ENCODE peak calls at places on chromosomes 12 and 14, in ten cellular contexts. One of them, this sample, is unnamed.

GRCh38 chr14:51677276-51677675 is 25.6 kb downstream of the FRMD6 start:
- DNase-seq in astrocyte of the hippocampus: peak
- DNase-seq in Ammon's horn: peak
- DNase-seq in stimulated activated CD8-positive, alpha-beta memory T cell treated with anti-CD3 and anti-CD28 coated beads, Interleukin-15, amount 100 ng/mL, for 24 hours: no peak
- DNase-seq in stimulated activated naive CD8-positive, alpha-beta T cell treated with anti-CD3 and anti-CD28 coated beads, Interleukin-15, Interleukin-2, amounts not matched to agents 100 U/mL and 50 U/mL, for 24 hours: no peak
- DNase-seq in left colon: no peak
- DNase-seq in ureter: no peak
- DNase-seq in left cardiac atrium: no peak
- DNase-seq in body of pancreas: no peak
- DNase-seq in HCEC 1CT: peak
- DNase-seq in this sample: peak

GRCh38 chr14:99605299-99605961 is 1.4 kb upstream of the CCDC85C start:
- DNase-seq in astrocyte of the hippocampus: peak
- DNase-seq in Ammon's horn: peak
- DNase-seq in stimulated activated CD8-positive, alpha-beta memory T cell treated with anti-CD3 and anti-CD28 coated beads, Interleukin-15, amount 100 ng/mL, for 24 hours: peak
- DNase-seq in stimulated activated naive CD8-positive, alpha-beta T cell treated with anti-CD3 and anti-CD28 coated beads, Interleukin-15, Interleukin-2, amounts not matched to agents 100 U/mL and 50 U/mL, for 24 hours: peak
- DNase-seq in left colon: peak
- DNase-seq in ureter: peak
- DNase-seq in left cardiac atrium: peak
- DNase-seq in body of pancreas: peak
- DNase-seq in HCEC 1CT: peak
- DNase-seq in this sample: peak

GRCh38 chr12:79444089-79444488 is 246.7 kb downstream of the PAWR start:
- DNase-seq in astrocyte of the hippocampus: peak
- DNase-seq in Ammon's horn: no peak
- DNase-seq in stimulated activated CD8-positive, alpha-beta memory T cell treated with anti-CD3 and anti-CD28 coated beads, Interleukin-15, amount 100 ng/mL, for 24 hours: no peak
- DNase-seq in stimulated activated naive CD8-positive, alpha-beta T cell treated with anti-CD3 and anti-CD28 coated beads, Interleukin-15, Interleukin-2, amounts not matched to agents 100 U/mL and 50 U/mL, for 24 hours: no peak
- DNase-seq in left colon: no peak
- DNase-seq in ureter: no peak
- DNase-seq in left cardiac atrium: no peak
- DNase-seq in body of pancreas: no peak
- DNase-seq in HCEC 1CT: peak
- DNase-seq in this sample: peak

GRCh38 chr14:54048736-54049135 is 92.1 kb upstream of the BMP4 start:
- DNase-seq in astrocyte of the hippocampus: no peak
- DNase-seq in Ammon's horn: no peak
- DNase-seq in stimulated activated CD8-positive, alpha-beta memory T cell treated with anti-CD3 and anti-CD28 coated beads, Interleukin-15, amount 100 ng/mL, for 24 hours: no peak
- DNase-seq in stimulated activated naive CD8-positive, alpha-beta T cell treated with anti-CD3 and anti-CD28 coated beads, Interleukin-15, Interleukin-2, amounts not matched to agents 100 U/mL and 50 U/mL, for 24 hours: no peak
- DNase-seq in left colon: no peak
- DNase-seq in ureter: no peak
- DNase-seq in left cardiac atrium: no peak
- DNase-seq in body of pancreas: no peak
- DNase-seq in HCEC 1CT: no peak
- DNase-seq in this sample: no peak

GRCh38 chr14:51236314-51236713 is 3.7 kb upstream of the TMX1 start:
- DNase-seq in astrocyte of the hippocampus: no peak
- DNase-seq in Ammon's horn: no peak
- DNase-seq in stimulated activated CD8-positive, alpha-beta memory T cell treated with anti-CD3 and anti-CD28 coated beads, Interleukin-15, amount 100 ng/mL, for 24 hours: no peak
- DNase-seq in stimulated activated naive CD8-positive, alpha-beta T cell treated with anti-CD3 and anti-CD28 coated beads, Interleukin-15, Interleukin-2, amounts not matched to agents 100 U/mL and 50 U/mL, for 24 hours: no peak
- DNase-seq in left colon: no peak
- DNase-seq in ureter: no peak
- DNase-seq in left cardiac atrium: no peak
- DNase-seq in body of pancreas: no peak
- DNase-seq in HCEC 1CT: peak
- DNase-seq in this sample: peak

GRCh38 chr14:105203057-105203494 is 22.0 kb upstream of the NUDT14 start:
- DNase-seq in astrocyte of the hippocampus: peak
- DNase-seq in Ammon's horn: peak
- DNase-seq in stimulated activated CD8-positive, alpha-beta memory T cell treated with anti-CD3 and anti-CD28 coated beads, Interleukin-15, amount 100 ng/mL, for 24 hours: peak
- DNase-seq in stimulated activated naive CD8-positive, alpha-beta T cell treated with anti-CD3 and anti-CD28 coated beads, Interleukin-15, Interleukin-2, amounts not matched to agents 100 U/mL and 50 U/mL, for 24 hours: peak
- DNase-seq in left colon: peak
- DNase-seq in ureter: peak
- DNase-seq in left cardiac atrium: peak
- DNase-seq in body of pancreas: peak
- DNase-seq in HCEC 1CT: peak
- DNase-seq in this sample: peak

GRCh38 chr14:90168425-90169105 is 87.8 kb upstream of the PSMC1 start:
- DNase-seq in astrocyte of the hippocampus: peak
- DNase-seq in Ammon's horn: no peak
- DNase-seq in stimulated activated CD8-positive, alpha-beta memory T cell treated with anti-CD3 and anti-CD28 coated beads, Interleukin-15, amount 100 ng/mL, for 24 hours: no peak
- DNase-seq in stimulated activated naive CD8-positive, alpha-beta T cell treated with anti-CD3 and anti-CD28 coated beads, Interleukin-15, Interleukin-2, amounts not matched to agents 100 U/mL and 50 U/mL, for 24 hours: no peak
- DNase-seq in left colon: no peak
- DNase-seq in ureter: no peak
- DNase-seq in left cardiac atrium: no peak
- DNase-seq in body of pancreas: no peak
- DNase-seq in HCEC 1CT: peak
- DNase-seq in this sample: peak

GRCh38 chr14:105498430-105499255 is 7.6 kb downstream of the TEDC1 start:
- DNase-seq in astrocyte of the hippocampus: no peak
- DNase-seq in Ammon's horn: peak
- DNase-seq in stimulated activated CD8-positive, alpha-beta memory T cell treated with anti-CD3 and anti-CD28 coated beads, Interleukin-15, amount 100 ng/mL, for 24 hours: no peak
- DNase-seq in stimulated activated naive CD8-positive, alpha-beta T cell treated with anti-CD3 and anti-CD28 coated beads, Interleukin-15, Interleukin-2, amounts not matched to agents 100 U/mL and 50 U/mL, for 24 hours: no peak
- DNase-seq in left colon: no peak
- DNase-seq in ureter: no peak
- DNase-seq in left cardiac atrium: no peak
- DNase-seq in body of pancreas: no peak
- DNase-seq in HCEC 1CT: no peak
- DNase-seq in this sample: no peak

GRCh38 chr14:38238332-38238731 is 17.6 kb downstream of the CLEC14A start:
- DNase-seq in astrocyte of the hippocampus: no peak
- DNase-seq in Ammon's horn: no peak
- DNase-seq in stimulated activated CD8-positive, alpha-beta memory T cell treated with anti-CD3 and anti-CD28 coated beads, Interleukin-15, amount 100 ng/mL, for 24 hours: no peak
- DNase-seq in stimulated activated naive CD8-positive, alpha-beta T cell treated with anti-CD3 and anti-CD28 coated beads, Interleukin-15, Interleukin-2, amounts not matched to agents 100 U/mL and 50 U/mL, for 24 hours: no peak
- DNase-seq in left colon: no peak
- DNase-seq in ureter: no peak
- DNase-seq in left cardiac atrium: no peak
- DNase-seq in body of pancreas: no peak
- DNase-seq in HCEC 1CT: peak
- DNase-seq in this sample: peak

GRCh38 chr12:13376627-13377373 is 180.3 kb downstream of the EMP1 start:
- DNase-seq in astrocyte of the hippocampus: peak
- DNase-seq in Ammon's horn: no peak
- DNase-seq in stimulated activated CD8-positive, alpha-beta memory T cell treated with anti-CD3 and anti-CD28 coated beads, Interleukin-15, amount 100 ng/mL, for 24 hours: no peak
- DNase-seq in stimulated activated naive CD8-positive, alpha-beta T cell treated with anti-CD3 and anti-CD28 coated beads, Interleukin-15, Interleukin-2, amounts not matched to agents 100 U/mL and 50 U/mL, for 24 hours: no peak
- DNase-seq in left colon: no peak
- DNase-seq in ureter: no peak
- DNase-seq in left cardiac atrium: no peak
- DNase-seq in body of pancreas: no peak
- DNase-seq in HCEC 1CT: no peak
- DNase-seq in this sample: no peak

GRCh38 chr14:74882103-74882920 is 596 bp downstream of the DLST start:
- DNase-seq in astrocyte of the hippocampus: no peak
- DNase-seq in Ammon's horn: no peak
- DNase-seq in stimulated activated CD8-positive, alpha-beta memory T cell treated with anti-CD3 and anti-CD28 coated beads, Interleukin-15, amount 100 ng/mL, for 24 hours: peak
- DNase-seq in stimulated activated naive CD8-positive, alpha-beta T cell treated with anti-CD3 and anti-CD28 coated beads, Interleukin-15, Interleukin-2, amounts not matched to agents 100 U/mL and 50 U/mL, for 24 hours: peak
- DNase-seq in left colon: peak
- DNase-seq in ureter: peak
- DNase-seq in left cardiac atrium: peak
- DNase-seq in body of pancreas: peak
- DNase-seq in HCEC 1CT: peak
- DNase-seq in this sample: peak

GRCh38 chr12:42027537-42027936 is 117.1 kb downstream of the GXYLT1 start:
- DNase-seq in astrocyte of the hippocampus: no peak
- DNase-seq in Ammon's horn: no peak
- DNase-seq in stimulated activated CD8-positive, alpha-beta memory T cell treated with anti-CD3 and anti-CD28 coated beads, Interleukin-15, amount 100 ng/mL, for 24 hours: no peak
- DNase-seq in stimulated activated naive CD8-positive, alpha-beta T cell treated with anti-CD3 and anti-CD28 coated beads, Interleukin-15, Interleukin-2, amounts not matched to agents 100 U/mL and 50 U/mL, for 24 hours: no peak
- DNase-seq in left colon: no peak
- DNase-seq in ureter: no peak
- DNase-seq in left cardiac atrium: no peak
- DNase-seq in body of pancreas: no peak
- DNase-seq in HCEC 1CT: no peak
- DNase-seq in this sample: no peak

GRCh38 chr12:12986775-12987332 is 13.2 kb downstream of the HEBP1 start:
- DNase-seq in astrocyte of the hippocampus: no peak
- DNase-seq in Ammon's horn: no peak
- DNase-seq in stimulated activated CD8-positive, alpha-beta memory T cell treated with anti-CD3 and anti-CD28 coated beads, Interleukin-15, amount 100 ng/mL, for 24 hours: no peak
- DNase-seq in stimulated activated naive CD8-positive, alpha-beta T cell treated with anti-CD3 and anti-CD28 coated beads, Interleukin-15, Interleukin-2, amounts not matched to agents 100 U/mL and 50 U/mL, for 24 hours: no peak
- DNase-seq in left colon: no peak
- DNase-seq in ureter: no peak
- DNase-seq in left cardiac atrium: no peak
- DNase-seq in body of pancreas: no peak
- DNase-seq in HCEC 1CT: no peak
- DNase-seq in this sample: no peak

GRCh38 chr14:30069536-30069935 is 141.9 kb upstream of the PRKD1 start:
- DNase-seq in astrocyte of the hippocampus: peak
- DNase-seq in Ammon's horn: no peak
- DNase-seq in stimulated activated CD8-positive, alpha-beta memory T cell treated with anti-CD3 and anti-CD28 coated beads, Interleukin-15, amount 100 ng/mL, for 24 hours: no peak
- DNase-seq in stimulated activated naive CD8-positive, alpha-beta T cell treated with anti-CD3 and anti-CD28 coated beads, Interleukin-15, Interleukin-2, amounts not matched to agents 100 U/mL and 50 U/mL, for 24 hours: no peak
- DNase-seq in left colon: no peak
- DNase-seq in ureter: no peak
- DNase-seq in left cardiac atrium: no peak
- DNase-seq in body of pancreas: no peak
- DNase-seq in HCEC 1CT: no peak
- DNase-seq in this sample: no peak

GRCh38 chr14:77290705-77291104 is 19.7 kb upstream of the NGB start:
- DNase-seq in astrocyte of the hippocampus: peak
- DNase-seq in Ammon's horn: no peak
- DNase-seq in stimulated activated CD8-positive, alpha-beta memory T cell treated with anti-CD3 and anti-CD28 coated beads, Interleukin-15, amount 100 ng/mL, for 24 hours: no peak
- DNase-seq in stimulated activated naive CD8-positive, alpha-beta T cell treated with anti-CD3 and anti-CD28 coated beads, Interleukin-15, Interleukin-2, amounts not matched to agents 100 U/mL and 50 U/mL, for 24 hours: no peak
- DNase-seq in left colon: no peak
- DNase-seq in ureter: no peak
- DNase-seq in left cardiac atrium: no peak
- DNase-seq in body of pancreas: no peak
- DNase-seq in HCEC 1CT: no peak
- DNase-seq in this sample: peak

GRCh38 chr12:6285063-6285477 is 25.4 kb upstream of the PLEKHG6 start:
- DNase-seq in astrocyte of the hippocampus: peak
- DNase-seq in Ammon's horn: peak
- DNase-seq in stimulated activated CD8-positive, alpha-beta memory T cell treated with anti-CD3 and anti-CD28 coated beads, Interleukin-15, amount 100 ng/mL, for 24 hours: peak
- DNase-seq in stimulated activated naive CD8-positive, alpha-beta T cell treated with anti-CD3 and anti-CD28 coated beads, Interleukin-15, Interleukin-2, amounts not matched to agents 100 U/mL and 50 U/mL, for 24 hours: peak
- DNase-seq in left colon: peak
- DNase-seq in ureter: peak
- DNase-seq in left cardiac atrium: no peak
- DNase-seq in body of pancreas: peak
- DNase-seq in HCEC 1CT: peak
- DNase-seq in this sample: peak

GRCh38 chr12:59737725-59738463 is 142.1 kb downstream of the SLC16A7 start:
- DNase-seq in astrocyte of the hippocampus: no peak
- DNase-seq in Ammon's horn: no peak
- DNase-seq in stimulated activated CD8-positive, alpha-beta memory T cell treated with anti-CD3 and anti-CD28 coated beads, Interleukin-15, amount 100 ng/mL, for 24 hours: no peak
- DNase-seq in stimulated activated naive CD8-positive, alpha-beta T cell treated with anti-CD3 and anti-CD28 coated beads, Interleukin-15, Interleukin-2, amounts not matched to agents 100 U/mL and 50 U/mL, for 24 hours: no peak
- DNase-seq in left colon: no peak
- DNase-seq in ureter: no peak
- DNase-seq in left cardiac atrium: no peak
- DNase-seq in body of pancreas: no peak
- DNase-seq in HCEC 1CT: peak
- DNase-seq in this sample: peak

GRCh38 chr12:66301944-66302826 is at the start of gene HELB:
- DNase-seq in astrocyte of the hippocampus: peak
- DNase-seq in Ammon's horn: peak
- DNase-seq in stimulated activated CD8-positive, alpha-beta memory T cell treated with anti-CD3 and anti-CD28 coated beads, Interleukin-15, amount 100 ng/mL, for 24 hours: peak
- DNase-seq in stimulated activated naive CD8-positive, alpha-beta T cell treated with anti-CD3 and anti-CD28 coated beads, Interleukin-15, Interleukin-2, amounts not matched to agents 100 U/mL and 50 U/mL, for 24 hours: peak
- DNase-seq in left colon: peak
- DNase-seq in ureter: peak
- DNase-seq in left cardiac atrium: peak
- DNase-seq in body of pancreas: peak
- DNase-seq in HCEC 1CT: peak
- DNase-seq in this sample: peak

GRCh38 chr14:22812744-22813143 is 2.5 kb downstream of the SLC7A7 start:
- DNase-seq in astrocyte of the hippocampus: no peak
- DNase-seq in Ammon's horn: no peak
- DNase-seq in stimulated activated CD8-positive, alpha-beta memory T cell treated with anti-CD3 and anti-CD28 coated beads, Interleukin-15, amount 100 ng/mL, for 24 hours: no peak
- DNase-seq in stimulated activated naive CD8-positive, alpha-beta T cell treated with anti-CD3 and anti-CD28 coated beads, Interleukin-15, Interleukin-2, amounts not matched to agents 100 U/mL and 50 U/mL, for 24 hours: no peak
- DNase-seq in left colon: no peak
- DNase-seq in ureter: no peak
- DNase-seq in left cardiac atrium: no peak
- DNase-seq in body of pancreas: no peak
- DNase-seq in HCEC 1CT: no peak
- DNase-seq in this sample: no peak

GRCh38 chr12:114625294-114625851 is 58.6 kb downstream of the TBX3 start:
- DNase-seq in astrocyte of the hippocampus: peak
- DNase-seq in Ammon's horn: peak
- DNase-seq in stimulated activated CD8-positive, alpha-beta memory T cell treated with anti-CD3 and anti-CD28 coated beads, Interleukin-15, amount 100 ng/mL, for 24 hours: peak
- DNase-seq in stimulated activated naive CD8-positive, alpha-beta T cell treated with anti-CD3 and anti-CD28 coated beads, Interleukin-15, Interleukin-2, amounts not matched to agents 100 U/mL and 50 U/mL, for 24 hours: peak
- DNase-seq in left colon: peak
- DNase-seq in ureter: peak
- DNase-seq in left cardiac atrium: peak
- DNase-seq in body of pancreas: peak
- DNase-seq in HCEC 1CT: peak
- DNase-seq in this sample: peak

GRCh38 chr12:570949-571794 is 92.1 kb downstream of the NINJ2 start:
- DNase-seq in astrocyte of the hippocampus: peak
- DNase-seq in Ammon's horn: peak
- DNase-seq in stimulated activated CD8-positive, alpha-beta memory T cell treated with anti-CD3 and anti-CD28 coated beads, Interleukin-15, amount 100 ng/mL, for 24 hours: no peak
- DNase-seq in stimulated activated naive CD8-positive, alpha-beta T cell treated with anti-CD3 and anti-CD28 coated beads, Interleukin-15, Interleukin-2, amounts not matched to agents 100 U/mL and 50 U/mL, for 24 hours: no peak
- DNase-seq in left colon: peak
- DNase-seq in ureter: peak
- DNase-seq in left cardiac atrium: peak
- DNase-seq in body of pancreas: peak
- DNase-seq in HCEC 1CT: peak
- DNase-seq in this sample: peak

GRCh38 chr12:98939350-98939749 is 294.3 kb downstream of the APAF1 start:
- DNase-seq in astrocyte of the hippocampus: peak
- DNase-seq in Ammon's horn: peak
- DNase-seq in stimulated activated CD8-positive, alpha-beta memory T cell treated with anti-CD3 and anti-CD28 coated beads, Interleukin-15, amount 100 ng/mL, for 24 hours: no peak
- DNase-seq in stimulated activated naive CD8-positive, alpha-beta T cell treated with anti-CD3 and anti-CD28 coated beads, Interleukin-15, Interleukin-2, amounts not matched to agents 100 U/mL and 50 U/mL, for 24 hours: no peak
- DNase-seq in left colon: no peak
- DNase-seq in ureter: no peak
- DNase-seq in left cardiac atrium: no peak
- DNase-seq in body of pancreas: no peak
- DNase-seq in HCEC 1CT: no peak
- DNase-seq in this sample: peak

GRCh38 chr12:113634982-113635381 is 163.3 kb upstream of the LHX5 start:
- DNase-seq in astrocyte of the hippocampus: no peak
- DNase-seq in Ammon's horn: no peak
- DNase-seq in stimulated activated CD8-positive, alpha-beta memory T cell treated with anti-CD3 and anti-CD28 coated beads, Interleukin-15, amount 100 ng/mL, for 24 hours: no peak
- DNase-seq in stimulated activated naive CD8-positive, alpha-beta T cell treated with anti-CD3 and anti-CD28 coated beads, Interleukin-15, Interleukin-2, amounts not matched to agents 100 U/mL and 50 U/mL, for 24 hours: no peak
- DNase-seq in left colon: no peak
- DNase-seq in ureter: no peak
- DNase-seq in left cardiac atrium: no peak
- DNase-seq in body of pancreas: no peak
- DNase-seq in HCEC 1CT: no peak
- DNase-seq in this sample: no peak

GRCh38 chr12:121008347-121009098 is 7.8 kb downstream of the C12orf43 start:
- DNase-seq in astrocyte of the hippocampus: no peak
- DNase-seq in Ammon's horn: no peak
- DNase-seq in stimulated activated CD8-positive, alpha-beta memory T cell treated with anti-CD3 and anti-CD28 coated beads, Interleukin-15, amount 100 ng/mL, for 24 hours: no peak
- DNase-seq in stimulated activated naive CD8-positive, alpha-beta T cell treated with anti-CD3 and anti-CD28 coated beads, Interleukin-15, Interleukin-2, amounts not matched to agents 100 U/mL and 50 U/mL, for 24 hours: no peak
- DNase-seq in left colon: no peak
- DNase-seq in ureter: no peak
- DNase-seq in left cardiac atrium: no peak
- DNase-seq in body of pancreas: no peak
- DNase-seq in HCEC 1CT: no peak
- DNase-seq in this sample: no peak

GRCh38 chr14:72673179-72673578 is 220.7 kb downstream of the DPF3 start:
- DNase-seq in astrocyte of the hippocampus: no peak
- DNase-seq in Ammon's horn: no peak
- DNase-seq in stimulated activated CD8-positive, alpha-beta memory T cell treated with anti-CD3 and anti-CD28 coated beads, Interleukin-15, amount 100 ng/mL, for 24 hours: no peak
- DNase-seq in stimulated activated naive CD8-positive, alpha-beta T cell treated with anti-CD3 and anti-CD28 coated beads, Interleukin-15, Interleukin-2, amounts not matched to agents 100 U/mL and 50 U/mL, for 24 hours: no peak
- DNase-seq in left colon: no peak
- DNase-seq in ureter: no peak
- DNase-seq in left cardiac atrium: no peak
- DNase-seq in body of pancreas: no peak
- DNase-seq in HCEC 1CT: no peak
- DNase-seq in this sample: no peak

GRCh38 chr12:50579757-50580267 is 75.0 kb downstream of the DIP2B start:
- DNase-seq in astrocyte of the hippocampus: peak
- DNase-seq in Ammon's horn: no peak
- DNase-seq in stimulated activated CD8-positive, alpha-beta memory T cell treated with anti-CD3 and anti-CD28 coated beads, Interleukin-15, amount 100 ng/mL, for 24 hours: no peak
- DNase-seq in stimulated activated naive CD8-positive, alpha-beta T cell treated with anti-CD3 and anti-CD28 coated beads, Interleukin-15, Interleukin-2, amounts not matched to agents 100 U/mL and 50 U/mL, for 24 hours: no peak
- DNase-seq in left colon: no peak
- DNase-seq in ureter: no peak
- DNase-seq in left cardiac atrium: no peak
- DNase-seq in body of pancreas: no peak
- DNase-seq in HCEC 1CT: peak
- DNase-seq in this sample: peak